ENCODE peak calls at places on chromosomes 5 and 9, in nine cellular contexts. One of them, this sample, is unnamed.

GRCh38 chr5:39167141-39167972 is 52.0 kb downstream of the FYB1 start:
- DNase-seq in cardiac septum: no peak
- DNase-seq in ureter: no peak
- DNase-seq in EL: peak; percentile 22
- DNase-seq in stimulated activated CD4-positive, alpha-beta T cell treated with anti-CD3 and anti-CD28 coated beads, Interleukin-1b, Interleukin-23, amount 100 ng/mL, for 4 hours: no peak
- DNase-seq in AG04450: no peak
- DNase-seq in Right ventricle myocardium superior: no peak
- DNase-seq in NCI-H1092: no peak
- DNase-seq in lower lobe of right lung: no peak
- DNase-seq in this sample: no peak

GRCh38 chr9:106588601-106589000 is 274.4 kb upstream of the ZNF462 start:
- DNase-seq in cardiac septum: no peak
- DNase-seq in ureter: no peak
- DNase-seq in EL: peak; percentile 84
- DNase-seq in stimulated activated CD4-positive, alpha-beta T cell treated with anti-CD3 and anti-CD28 coated beads, Interleukin-1b, Interleukin-23, amount 100 ng/mL, for 4 hours: no peak
- DNase-seq in AG04450: no peak
- DNase-seq in Right ventricle myocardium superior: no peak
- DNase-seq in NCI-H1092: no peak
- DNase-seq in lower lobe of right lung: no peak
- DNase-seq in this sample: no peak

GRCh38 chr9:84867171-84867570 is 197.6 kb downstream of the NTRK2 start:
- DNase-seq in cardiac septum: no peak
- DNase-seq in ureter: no peak
- DNase-seq in EL: no peak
- DNase-seq in stimulated activated CD4-positive, alpha-beta T cell treated with anti-CD3 and anti-CD28 coated beads, Interleukin-1b, Interleukin-23, amount 100 ng/mL, for 4 hours: no peak
- DNase-seq in AG04450: no peak
- DNase-seq in Right ventricle myocardium superior: no peak
- DNase-seq in NCI-H1092: no peak
- DNase-seq in lower lobe of right lung: no peak
- DNase-seq in this sample: no peak

GRCh38 chr9:87725356-87725899 is 491 bp upstream of the CTSL start:
- DNase-seq in cardiac septum: no peak
- DNase-seq in ureter: no peak
- DNase-seq in EL: no peak
- DNase-seq in stimulated activated CD4-positive, alpha-beta T cell treated with anti-CD3 and anti-CD28 coated beads, Interleukin-1b, Interleukin-23, amount 100 ng/mL, for 4 hours: no peak
- DNase-seq in AG04450: no peak
- DNase-seq in Right ventricle myocardium superior: peak; percentile 46
- DNase-seq in NCI-H1092: no peak
- DNase-seq in lower lobe of right lung: no peak
- DNase-seq in this sample: no peak

GRCh38 chr9:109101810-109102209 is 17.9 kb downstream of the TMEM245 start:
- DNase-seq in cardiac septum: no peak
- DNase-seq in ureter: no peak
- DNase-seq in EL: peak; percentile 30
- DNase-seq in stimulated activated CD4-positive, alpha-beta T cell treated with anti-CD3 and anti-CD28 coated beads, Interleukin-1b, Interleukin-23, amount 100 ng/mL, for 4 hours: no peak
- DNase-seq in AG04450: no peak
- DNase-seq in Right ventricle myocardium superior: no peak
- DNase-seq in NCI-H1092: no peak
- DNase-seq in lower lobe of right lung: no peak
- DNase-seq in this sample: no peak

GRCh38 chr9:93974151-93974550 is 19.0 kb upstream of the BARX1 start:
- DNase-seq in cardiac septum: no peak
- DNase-seq in ureter: no peak
- DNase-seq in EL: no peak
- DNase-seq in stimulated activated CD4-positive, alpha-beta T cell treated with anti-CD3 and anti-CD28 coated beads, Interleukin-1b, Interleukin-23, amount 100 ng/mL, for 4 hours: no peak
- DNase-seq in AG04450: no peak
- DNase-seq in Right ventricle myocardium superior: no peak
- DNase-seq in NCI-H1092: no peak
- DNase-seq in lower lobe of right lung: no peak
- DNase-seq in this sample: no peak

GRCh38 chr5:15621094-15621493 is 121.1 kb downstream of the FBXL7 start:
- DNase-seq in cardiac septum: no peak
- DNase-seq in ureter: no peak
- DNase-seq in EL: peak; percentile 63
- DNase-seq in stimulated activated CD4-positive, alpha-beta T cell treated with anti-CD3 and anti-CD28 coated beads, Interleukin-1b, Interleukin-23, amount 100 ng/mL, for 4 hours: no peak
- DNase-seq in AG04450: no peak
- DNase-seq in Right ventricle myocardium superior: no peak
- DNase-seq in NCI-H1092: no peak
- DNase-seq in lower lobe of right lung: no peak
- DNase-seq in this sample: no peak

GRCh38 chr9:129910628-129911567 is 75.6 kb downstream of the USP20 start:
- DNase-seq in cardiac septum: no peak
- DNase-seq in ureter: no peak
- DNase-seq in EL: peak; percentile 99
- DNase-seq in stimulated activated CD4-positive, alpha-beta T cell treated with anti-CD3 and anti-CD28 coated beads, Interleukin-1b, Interleukin-23, amount 100 ng/mL, for 4 hours: no peak
- DNase-seq in AG04450: peak; percentile 98
- DNase-seq in Right ventricle myocardium superior: no peak
- DNase-seq in NCI-H1092: no peak
- DNase-seq in lower lobe of right lung: no peak
- DNase-seq in this sample: no peak

GRCh38 chr5:115543365-115543700 is 1.2 kb downstream of the FEM1C start:
- DNase-seq in cardiac septum: no peak
- DNase-seq in ureter: no peak
- DNase-seq in EL: no peak
- DNase-seq in stimulated activated CD4-positive, alpha-beta T cell treated with anti-CD3 and anti-CD28 coated beads, Interleukin-1b, Interleukin-23, amount 100 ng/mL, for 4 hours: no peak
- DNase-seq in AG04450: no peak
- DNase-seq in Right ventricle myocardium superior: no peak
- DNase-seq in NCI-H1092: no peak
- DNase-seq in lower lobe of right lung: no peak
- DNase-seq in this sample: no peak

GRCh38 chr5:82367930-82368329 is 89.8 kb upstream of the RPS23 start:
- DNase-seq in cardiac septum: no peak
- DNase-seq in ureter: no peak
- DNase-seq in EL: no peak
- DNase-seq in stimulated activated CD4-positive, alpha-beta T cell treated with anti-CD3 and anti-CD28 coated beads, Interleukin-1b, Interleukin-23, amount 100 ng/mL, for 4 hours: no peak
- DNase-seq in AG04450: no peak
- DNase-seq in Right ventricle myocardium superior: no peak
- DNase-seq in NCI-H1092: no peak
- DNase-seq in lower lobe of right lung: no peak
- DNase-seq in this sample: no peak

GRCh38 chr9:20085842-20086241 is 297.0 kb upstream of the SLC24A2 start:
- DNase-seq in cardiac septum: no peak
- DNase-seq in ureter: no peak
- DNase-seq in EL: no peak
- DNase-seq in stimulated activated CD4-positive, alpha-beta T cell treated with anti-CD3 and anti-CD28 coated beads, Interleukin-1b, Interleukin-23, amount 100 ng/mL, for 4 hours: no peak
- DNase-seq in AG04450: no peak
- DNase-seq in Right ventricle myocardium superior: no peak
- DNase-seq in NCI-H1092: no peak
- DNase-seq in lower lobe of right lung: no peak
- DNase-seq in this sample: no peak